ENCODE peak calls at places on chromosomes 12 and 14, in four cellular contexts. N is upper lobe of right lung, X is transverse colon, L is neural progenitor cell. A is an unnamed sample.

GRCh38 chr12:69644516-69644915 is 33.8 kb upstream of the LRRC10 start:
- DNase-seq in X (no peak), N (no peak), L (no peak), A (no peak)

GRCh38 chr14:80387563-80387981 is 176.3 kb upstream of the DIO2 start:
- DNase-seq in X (no peak), N (no peak), L (no peak), A (no peak)

GRCh38 chr12:105554223-105554678 is 223.8 kb downstream of the C12orf75 start:
- DNase-seq in X (no peak), L (peak; percentile 70), N (no peak), A (no peak)

GRCh38 chr14:31268216-31268615 is 60.6 kb upstream of the HECTD1 start:
- DNase-seq in X (no peak), N (no peak), L (no peak), A (no peak)

GRCh38 chr14:95503365-95504134 is 12.9 kb downstream of the SYNE3 start:
- DNase-seq in L (no peak), N (no peak), X (no peak), A (no peak)

GRCh38 chr14:101711041-101711861 is 50.3 kb upstream of the PPP2R5C start:
- DNase-seq in N (no peak), L (no peak), X (no peak), A (no peak)

GRCh38 chr14:32669416-32669815 is 269.3 kb upstream of the NPAS3 start:
- DNase-seq in L (no peak), X (no peak), N (no peak), A (no peak)

GRCh38 chr12:52327086-52327829 is 6.1 kb upstream of the KRT83 start:
- DNase-seq in X (peak; percentile 87), N (peak; percentile 82), L (peak; percentile 89), A (peak; percentile 93)

GRCh38 chr14:75905505-75905904 is 76.3 kb downstream of the TGFB3 start:
- DNase-seq in N (no peak), X (peak; percentile 42), L (no peak), A (peak; percentile 9)

GRCh38 chr14:103057372-103058208 is at the start of gene CDC42BPB:
- DNase-seq in N (peak; percentile 95), X (peak; percentile 91), L (peak; percentile 98), A (peak; percentile 90)

GRCh38 chr12:128025856-128026255 is 241.1 kb upstream of the TMEM132C start:
- DNase-seq in X (peak; percentile 73), L (no peak), N (no peak), A (no peak)

GRCh38 chr14:80629606-80630005 is 311.9 kb downstream of the CEP128 start:
- DNase-seq in X (no peak), N (no peak), L (no peak), A (no peak)

GRCh38 chr12:43786899-43787693 is 19.0 kb downstream of the TWF1 start:
- DNase-seq in X (no peak), N (no peak), L (no peak), A (no peak)

GRCh38 chr12:50201987-50202521 is 34.9 kb upstream of the CERS5 start:
- DNase-seq in X (peak; percentile 36), N (no peak), L (no peak), A (peak; percentile 57)

GRCh38 chr12:54977155-54977554 is 7.4 kb downstream of the TESPA1 start:
- DNase-seq in L (no peak), N (no peak), X (no peak), A (no peak)

GRCh38 chr14:76138119-76138757 is 13.5 kb upstream of the GPATCH2L start:
- DNase-seq in X (no peak), L (peak; percentile 51), N (no peak), A (no peak)

GRCh38 chr12:64801381-64801780 is 23.1 kb upstream of the TBC1D30 start:
- DNase-seq in N (no peak), X (no peak), L (peak; percentile 6), A (no peak)

GRCh38 chr12:79114896-79115295 is 250.3 kb downstream of the SYT1 start:
- DNase-seq in X (no peak), N (no peak), L (no peak), A (no peak)

GRCh38 chr14:23537351-23538048 is 14.1 kb downstream of the ZFHX2 start:
- DNase-seq in N (no peak), X (no peak), L (peak; percentile 63), A (no peak)

GRCh38 chr12:126385785-126386184 is 1320.5 kb downstream of the AACS start:
- DNase-seq in X (no peak), L (no peak), N (no peak), A (no peak)

GRCh38 chr12:57086951-57087688 is 1.8 kb upstream of the NAB2 start:
- DNase-seq in N (peak; percentile 97), L (peak; percentile 89), X (peak; percentile 89), A (peak; percentile 62)

GRCh38 chr14:61355892-61356325 is 34.5 kb downstream of the PRKCH start:
- DNase-seq in N (no peak), L (no peak), X (no peak), A (no peak)

GRCh38 chr14:28635387-28635786 is 131.2 kb upstream of the FOXG1 start:
- DNase-seq in N (no peak), X (no peak), L (peak; percentile 41), A (peak; percentile 2)

GRCh38 chr12:109813810-109814416 is 19.3 kb downstream of the TRPV4 start:
- DNase-seq in N (no peak), L (no peak), X (no peak), A (no peak)

GRCh38 chr12:49288412-49288853 is 6.5 kb upstream of the PRPH start:
- DNase-seq in N (peak; percentile 29), L (peak; percentile 72), X (peak; percentile 58), A (peak; percentile 63)

GRCh38 chr12:45076417-45077031 is 25.6 kb upstream of the DBX2 start:
- DNase-seq in L (peak; percentile 71), N (no peak), X (no peak), A (no peak)

GRCh38 chr12:23950011-23950774 is 723 bp upstream of the SOX5 start:
- DNase-seq in X (no peak), N (peak; percentile 50), L (peak; percentile 52), A (no peak)

GRCh38 chr14:52922656-52923055 is 28.2 kb downstream of the FERMT2 start:
- DNase-seq in X (no peak), N (no peak), L (no peak), A (no peak)

GRCh38 chr12:86290615-86291014 is 34.4 kb upstream of the MGAT4C start:
- DNase-seq in N (no peak), L (no peak), X (no peak), A (no peak)

GRCh38 chr12:102722147-102722546 is 194.9 kb downstream of the PAH start:
- DNase-seq in N (no peak), L (no peak), X (no peak), A (no peak)

GRCh38 chr12:47808574-47809380 is 10.9 kb downstream of the HDAC7 start:
- DNase-seq in L (peak; percentile 20), N (no peak), X (peak; percentile 38), A (no peak)

GRCh38 chr14:67674139-67674479 is 323 bp downstream of the VTI1B start:
- DNase-seq in L (peak; percentile 90), N (peak; percentile 87), X (peak; percentile 78), A (peak; percentile 76)

GRCh38 chr12:126926023-126926600 is 1340.9 kb upstream of the TMEM132C start:
- DNase-seq in N (no peak), L (peak; percentile 4), X (no peak), A (peak; percentile 21)

GRCh38 chr12:110687770-110688169 is 1.1 kb downstream of the HVCN1 start:
- DNase-seq in N (no peak), X (no peak), L (no peak), A (no peak)

GRCh38 chr12:49951411-49952105 is 1.0 kb downstream of the AQP2 start:
- DNase-seq in X (no peak), L (no peak), N (peak; percentile 54), A (no peak)

GRCh38 chr12:73514672-73515071 is 1023.0 kb upstream of the ATXN7L3B start:
- DNase-seq in X (no peak), L (peak; percentile 51), N (no peak), A (no peak)

GRCh38 chr14:68444449-68445168 is 348.3 kb downstream of the ZFP36L1 start:
- DNase-seq in X (no peak), N (no peak), L (no peak), A (peak; percentile 13)

DNA sequence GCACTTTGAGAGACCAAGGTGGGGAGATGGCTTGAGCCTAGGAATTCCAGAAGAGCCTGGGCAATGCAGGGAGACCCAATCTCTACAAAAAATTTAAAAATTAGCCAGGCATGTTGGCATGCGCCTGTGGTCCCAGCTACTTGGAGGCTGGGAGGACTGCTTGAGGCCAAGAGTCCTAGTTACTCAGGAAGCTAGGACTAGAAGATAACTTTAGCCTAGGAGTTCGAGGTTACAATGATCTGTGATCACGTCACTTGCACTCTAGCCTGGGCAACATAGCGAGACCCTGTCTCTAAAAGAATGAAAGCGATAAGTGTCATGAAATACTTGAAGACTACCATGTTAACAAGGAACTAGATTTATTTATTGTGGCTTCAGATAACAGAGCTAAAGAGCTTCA is 3.5 kb downstream of the ATF7 start:
- DNase-seq in N (no peak), L (no peak), X (no peak), A (no peak)
- H3K4me1 ChIP-seq in N (peaks cover 39% of the 10 kb centered on the region), L (peaks cover 28% of the 10 kb centered on the region), X (peaks cover 69% of the 10 kb centered on the region), A (peaks cover 2% of the 10 kb centered on the region)

GRCh38 chr14:104975481-104976197 is 2.5 kb downstream of the AHNAK2 start:
- DNase-seq in L (peak; percentile 71), N (no peak), X (no peak), A (no peak)

GRCh38 chr14:104973215-104974145 is 4.7 kb downstream of the AHNAK2 start:
- DNase-seq in N (peak; percentile 87), X (peak; percentile 87), L (peak; percentile 60), A (peak; percentile 80)

GRCh38 chr14:104972301-104973211 is 5.6 kb downstream of the AHNAK2 start:
- DNase-seq in L (no peak), N (peak; percentile 88), X (peak; percentile 84), A (peak; percentile 91)

GRCh38 chr14:104974665-104975390 is 3.3 kb downstream of the AHNAK2 start:
- DNase-seq in N (no peak), L (no peak), X (no peak), A (no peak)

GRCh38 chr14:104974146-104974541 is 4.0 kb downstream of the AHNAK2 start:
- DNase-seq in L (no peak), N (no peak), X (no peak), A (no peak)
- H3K27ac ChIP-seq in L (no peak overlapping the region), N (peak overlapping the region; percentile 91), X (peak overlapping the region; percentile 89), A (no peak overlapping the region)

GRCh38 chr14:99539503-99539902 is 58.3 kb downstream of the CCNK start:
- DNase-seq in L (no peak), N (no peak), X (no peak), A (no peak)
- H3K4me1 ChIP-seq in L (peaks cover 73% of the 10 kb centered on the region), N (no peaks in the 10 kb centered on the region), X (peaks cover 43% of the 10 kb centered on the region), A (peaks cover 7% of the 10 kb centered on the region)

GRCh38 chr12:2697057-2697456 is 97.7 kb upstream of the FKBP4 start:
- DNase-seq in N (no peak), L (no peak), X (no peak), A (no peak)
- H3K27ac ChIP-seq in N (no peak overlapping the region), L (no peak overlapping the region), X (no peak overlapping the region), A (no peak overlapping the region)

DNA sequence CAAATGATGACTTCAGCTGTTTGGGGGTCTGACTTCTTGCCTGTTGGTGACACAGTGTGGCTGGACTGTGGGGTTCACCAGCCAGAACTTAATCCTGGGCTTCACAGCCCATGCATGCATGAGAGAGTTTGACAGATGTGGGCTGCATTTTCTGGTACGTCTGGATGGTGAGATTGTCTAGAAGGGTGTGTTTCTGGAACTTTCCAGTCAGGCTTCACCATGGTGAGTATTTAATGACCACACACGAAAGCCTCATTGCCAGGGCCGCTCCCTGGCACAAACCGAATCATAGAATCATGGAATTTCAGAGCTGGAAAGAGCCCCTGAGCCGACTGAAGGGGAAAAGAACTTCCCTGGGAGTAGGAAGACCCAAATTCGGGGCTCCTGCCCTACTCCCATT is 29.7 kb downstream of the CHST11 start:
- DNase-seq in N (no peak), L (no peak), X (no peak), A (no peak)
- H3K4me1 ChIP-seq in N (peaks cover 35% of the 10 kb centered on the region), L (no peaks in the 10 kb centered on the region), X (peaks cover 30% of the 10 kb centered on the region), A (peaks cover 7% of the 10 kb centered on the region)